ENCODE peak calls at places on chromosomes 1 and 21, in five cellular contexts. R, T, Q, Z and S are unnamed samples.

GRCh38 chr1:180264595-180264994 is 34.5 kb downstream of the LHX4 start:
- DNase-seq in Q (no peak), Z (no peak), R (no peak), T (no peak), S (no peak)

GRCh38 chr21:36210779-36211659 is 54.4 kb downstream of the DOP1B start:
- DNase-seq in Z (no peak), Q (no peak), R (no peak), T (no peak), S (no peak)

GRCh38 chr21:42066521-42066920 is 4.6 kb upstream of the UMODL1 start:
- DNase-seq in Q (no peak), R (peak; percentile 17), T (no peak), Z (no peak), S (no peak)

GRCh38 chr21:32371913-32372314 is 20.9 kb downstream of the URB1 start:
- DNase-seq in Q (no peak), R (no peak), Z (peak; percentile 53), T (no peak), S (no peak)

GRCh38 chr1:29986986-29987385 is 736.4 kb downstream of the MATN1 start:
- DNase-seq in Z (peak; percentile 20), Q (no peak), T (no peak), R (no peak), S (no peak)

GRCh38 chr1:171663036-171663853 is 10.8 kb upstream of the MYOC start:
- DNase-seq in T (no peak), R (no peak), Q (no peak), Z (no peak), S (no peak)

GRCh38 chr1:1204998-1205768 is 1.2 kb downstream of the TNFRSF18 start:
- DNase-seq in Z (no peak), Q (no peak), R (peak; percentile 49), T (no peak), S (no peak)

GRCh38 chr1:44817771-44818495 is 9.6 kb downstream of the BTBD19 start:
- DNase-seq in T (no peak), Q (no peak), R (peak; percentile 23), Z (no peak), S (no peak)

GRCh38 chr21:35284199-35284598 is 235.1 kb upstream of the RUNX1 start:
- DNase-seq in R (peak; percentile 68), T (no peak), Q (no peak), Z (no peak), S (no peak)

GRCh38 chr1:67134692-67135091 is at the start of gene C1orf141:
- DNase-seq in T (no peak), Q (no peak), R (no peak), Z (no peak), S (no peak)

GRCh38 chr1:227953022-227953412 is 5.3 kb upstream of the WNT9A start:
- DNase-seq in Z (no peak), R (no peak), Q (no peak), T (no peak), S (no peak)

GRCh38 chr1:51558375-51558924 is 39.4 kb upstream of the EPS15 start:
- DNase-seq in Q (no peak), T (no peak), Z (peak; percentile 80), R (no peak), S (no peak)

GRCh38 chr1:983736-984475 is 2.0 kb upstream of the PERM1 start:
- DNase-seq in R (peak; percentile 75), Z (peak; percentile 83), T (peak; percentile 41), Q (no peak), S (no peak)

GRCh38 chr1:3323021-3323790 is 131.3 kb upstream of the ARHGEF16 start:
- DNase-seq in R (no peak), Q (no peak), T (no peak), Z (no peak), S (no peak)

GRCh38 chr21:34726627-34727337 is 58.0 kb downstream of the CLIC6 start:
- DNase-seq in Z (no peak), R (no peak), Q (no peak), T (no peak), S (no peak)

GRCh38 chr1:204321665-204322064 is 38.1 kb downstream of the PLEKHA6 start:
- DNase-seq in Z (no peak), R (no peak), T (no peak), Q (no peak), S (no peak)

GRCh38 chr21:31293986-31294385 is 50.1 kb downstream of the TIAM1 start:
- DNase-seq in T (no peak), R (no peak), Z (no peak), Q (no peak), S (no peak)

GRCh38 chr1:10960954-10961833 is 51.3 kb upstream of the TARDBP start:
- DNase-seq in Z (peak; percentile 91), R (peak; percentile 91), T (peak; percentile 45), Q (peak; percentile 80), S (no peak)

GRCh38 chr1:57019240-57019805 is 53.5 kb upstream of the C8B start:
- DNase-seq in R (no peak), Z (no peak), T (no peak), Q (no peak), S (no peak)

GRCh38 chr1:206098242-206098919 is 18.8 kb downstream of the AVPR1B start:
- DNase-seq in Q (no peak), T (no peak), Z (no peak), R (no peak), S (no peak)

GRCh38 chr1:219518168-219518905 is 94.6 kb downstream of the ZC3H11B start:
- DNase-seq in Z (no peak), T (no peak), Q (no peak), R (no peak), S (no peak)

GRCh38 chr1:58986996-58987767 is 203.3 kb upstream of the JUN start:
- DNase-seq in Q (no peak), Z (no peak), T (no peak), R (no peak), S (no peak)

GRCh38 chr1:166114419-166114818 is 52.4 kb downstream of the FAM78B start:
- DNase-seq in Z (no peak), R (no peak), Q (no peak), T (no peak), S (no peak)

GRCh38 chr1:2004867-2005266 is 1.3 kb upstream of the CFAP74 start:
- DNase-seq in Z (no peak), T (no peak), Q (no peak), R (no peak), S (no peak)

GRCh38 chr1:15100369-15101111 is 53.0 kb upstream of the TMEM51 start:
- DNase-seq in R (no peak), Q (peak; percentile 36), Z (peak; percentile 72), T (peak; percentile 11), S (no peak)

GRCh38 chr1:161139765-161140164 is 7.3 kb upstream of the DEDD start:
- DNase-seq in T (no peak), Q (no peak), R (no peak), Z (no peak), S (no peak)

GRCh38 chr1:32241011-32241763 is 5.8 kb upstream of the FAM167B start:
- DNase-seq in Z (peak; percentile 65), Q (no peak), R (peak; percentile 78), T (no peak), S (no peak)

GRCh38 chr1:212520746-212521145 is 87.8 kb upstream of the ATF3 start:
- DNase-seq in Z (no peak), Q (no peak), R (no peak), T (no peak), S (no peak)

GRCh38 chr21:40433575-40433974 is 413.4 kb downstream of the DSCAM start:
- DNase-seq in Q (no peak), R (no peak), Z (no peak), T (no peak), S (no peak)

GRCh38 chr1:50422946-50423669 is at the start of gene DMRTA2:
- DNase-seq in R (peak; percentile 57), Q (no peak), T (no peak), Z (no peak), S (no peak)

GRCh38 chr21:16420086-16420724 is 690.4 kb downstream of the USP25 start:
- DNase-seq in Q (no peak), Z (no peak), R (no peak), T (no peak), S (no peak)

GRCh38 chr1:232207089-232207723 is 422.7 kb downstream of the SIPA1L2 start:
- DNase-seq in R (no peak), T (no peak), Q (no peak), Z (no peak), S (no peak)